ENCODE peak calls at places on chromosomes 4 and X, in nine cellular contexts. U, W, D, I, Q, F, P, E and L are unnamed samples.

GRCh38 chr4:76498550-76498949 is 63.5 kb downstream of the SHROOM3 start:
- DNase-seq in E (no peak), P (no peak), U (no peak), D (peak), W (no peak), I (no peak), Q (no peak), F (no peak), L (no peak)

GRCh38 chr4:95193391-95194224 is 355.2 kb downstream of the UNC5C start:
- DNase-seq in U (no peak), D (no peak), E (no peak), Q (no peak), P (no peak), I (no peak), F (no peak), W (no peak), L (no peak)

GRCh38 chrX:38880460-38880859 is 79.2 kb downstream of the MID1IP1 start:
- DNase-seq in U (peak), W (no peak), P (no peak), E (peak), F (no peak), D (peak), I (no peak), Q (no peak), L (no peak)

GRCh38 chr4:41977709-41978108 is 3.8 kb upstream of the DCAF4L1 start:
- DNase-seq in P (no peak), Q (no peak), I (no peak), W (peak), E (no peak), D (no peak), F (no peak), U (no peak), L (no peak)

GRCh38 chr4:7518871-7519637 is 84.3 kb upstream of the PSAPL1 start:
- DNase-seq in Q (peak), P (no peak), D (peak), E (no peak), W (no peak), F (peak), U (no peak), I (no peak), L (no peak)

GRCh38 chrX:117327306-117327705 is 789.3 kb downstream of the KLHL13 start:
- DNase-seq in P (no peak), E (no peak), F (no peak), Q (no peak), I (no peak), W (no peak), U (no peak), D (no peak), L (no peak)

GRCh38 chrX:40244116-40244515 is 146.4 kb upstream of the BCOR start:
- DNase-seq in P (no peak), D (no peak), W (peak), I (no peak), E (no peak), U (no peak), Q (no peak), F (no peak), L (no peak)

GRCh38 chr4:186676531-186677158 is 47.0 kb downstream of the FAT1 start:
- DNase-seq in U (peak), P (no peak), F (no peak), Q (no peak), I (no peak), E (peak), W (peak), D (no peak), L (peak)

GRCh38 chr4:113943863-113944262 is 35.6 kb downstream of the ARSJ start:
- DNase-seq in I (no peak), Q (no peak), U (peak), P (no peak), E (no peak), W (peak), F (no peak), D (no peak), L (no peak)

GRCh38 chr4:77662396-77662795 is 56.8 kb downstream of the CXCL13 start:
- DNase-seq in W (no peak), Q (no peak), I (no peak), P (no peak), U (no peak), E (no peak), D (no peak), F (no peak), L (no peak)

GRCh38 chr4:140085062-140085622 is 68.8 kb downstream of the MAML3 start:
- DNase-seq in E (peak), P (no peak), I (no peak), F (no peak), Q (no peak), D (no peak), W (no peak), U (peak), L (no peak)

GRCh38 chrX:131728295-131729145 is 184.6 kb downstream of the OR13H1 start:
- DNase-seq in W (no peak), E (peak), D (peak), P (no peak), U (no peak), F (peak), Q (peak), I (peak), L (no peak)

GRCh38 chrX:140087865-140088264 is 122.5 kb upstream of the CXorf66 start:
- DNase-seq in U (no peak), E (no peak), P (no peak), I (no peak), Q (no peak), D (no peak), W (no peak), F (no peak), L (no peak)

GRCh38 chr4:128349921-128350320 is 62.3 kb upstream of the PGRMC2 start:
- DNase-seq in Q (no peak), D (no peak), U (peak), I (no peak), W (peak), E (peak), F (no peak), P (no peak), L (no peak)

GRCh38 chrX:10414872-10415703 is 205.3 kb downstream of the MID1 start:
- DNase-seq in D (no peak), I (no peak), Q (no peak), F (no peak), P (no peak), U (peak), W (peak), E (no peak), L (no peak)

GRCh38 chr4:7270121-7270520 is 77.8 kb downstream of the SORCS2 start:
- DNase-seq in D (no peak), I (no peak), F (no peak), U (no peak), Q (no peak), W (no peak), P (no peak), E (no peak), L (no peak)

GRCh38 chr4:166501941-166502382 is 628.9 kb downstream of the TLL1 start:
- DNase-seq in I (no peak), P (no peak), F (no peak), U (no peak), E (peak), D (peak), W (peak), Q (no peak), L (peak)

DNA sequence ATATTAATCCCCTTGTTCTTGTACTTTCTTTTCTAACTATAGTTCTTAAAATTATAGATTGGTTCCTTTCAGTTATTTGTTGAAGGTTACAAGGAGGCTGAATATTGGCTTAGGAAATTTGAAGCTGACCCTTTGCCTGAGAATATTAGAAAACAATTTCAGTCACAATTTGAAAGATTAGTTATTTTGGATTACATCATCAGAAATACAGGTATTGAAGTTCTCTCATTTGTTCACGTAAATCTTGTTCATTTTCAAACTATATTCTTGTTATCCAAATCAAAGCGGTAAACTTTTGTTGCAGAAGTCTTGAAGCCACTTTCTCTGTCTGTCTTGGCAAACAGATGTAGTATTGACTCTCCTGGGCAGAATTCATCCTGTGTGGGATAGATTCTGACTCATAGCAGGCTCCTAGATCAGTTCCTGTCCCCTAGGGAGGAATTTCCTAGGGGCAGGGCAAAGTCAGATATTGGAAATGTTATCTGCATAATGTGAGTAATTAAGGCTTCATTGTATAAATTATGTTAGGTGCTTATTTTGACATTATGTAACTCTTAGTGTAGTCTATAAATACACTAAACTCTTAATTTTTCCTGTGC is 25.2 kb downstream of the PI4K2B start:
- DNase-seq in E (no peak), U (peak), D (no peak), I (no peak), W (peak), Q (no peak), F (no peak), P (no peak), L (peak)
- H3K27ac ChIP-seq in E (no peak), U (no peak), D (no peak), I (no peak), W (no peak), Q (no peak), F (no peak), P (no peak), L (no peak)

GRCh38 chrX:99795495-99795894 is 614.6 kb downstream of the PCDH19 start:
- DNase-seq in U (no peak), F (no peak), I (no peak), Q (no peak), E (peak), D (no peak), W (no peak), P (no peak), L (no peak)
- TF ChIP-seq CTCF in U (peak), F (no peak), I (no peak), Q (no peak), E (no peak), D (no peak), W (no peak), P (no peak), L (no peak)

DNA sequence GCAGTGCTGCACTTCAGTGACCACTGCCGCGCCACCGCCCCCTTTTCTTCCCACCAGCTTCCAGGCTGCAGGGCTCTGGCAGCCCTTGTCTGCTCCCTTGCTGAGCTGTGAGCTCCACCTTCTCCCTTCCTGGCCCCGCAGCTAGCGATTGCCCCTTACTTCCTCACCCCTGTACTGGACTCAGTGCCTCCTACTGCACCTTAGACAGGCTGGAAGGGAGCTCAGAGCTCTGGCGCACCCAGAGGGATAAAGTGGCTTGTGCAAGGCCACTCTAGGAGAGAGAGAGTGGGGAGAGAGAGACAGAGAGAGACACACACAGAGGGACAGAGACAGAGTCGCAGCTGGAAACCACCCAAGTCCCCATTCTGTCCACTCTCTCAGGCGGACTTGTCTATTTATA is 6.0 kb downstream of the RASL11B start:
- DNase-seq in Q (no peak), E (no peak), F (peak), W (no peak), I (no peak), D (no peak), P (no peak), U (no peak), L (no peak)
- H3K27ac ChIP-seq in Q (no peak), E (no peak), F (no peak), W (peak), I (no peak), D (no peak), P (no peak), U (no peak), L (no peak)

GRCh38 chrX:87392369-87392768 is 125.2 kb upstream of the KLHL4 start:
- DNase-seq in U (no peak), W (no peak), I (no peak), D (no peak), P (no peak), E (no peak), Q (no peak), F (no peak), L (no peak)
- TF ChIP-seq CTCF in U (no peak), W (no peak), I (no peak), D (no peak), P (no peak), E (no peak), Q (no peak), F (no peak), L (no peak)

DNA sequence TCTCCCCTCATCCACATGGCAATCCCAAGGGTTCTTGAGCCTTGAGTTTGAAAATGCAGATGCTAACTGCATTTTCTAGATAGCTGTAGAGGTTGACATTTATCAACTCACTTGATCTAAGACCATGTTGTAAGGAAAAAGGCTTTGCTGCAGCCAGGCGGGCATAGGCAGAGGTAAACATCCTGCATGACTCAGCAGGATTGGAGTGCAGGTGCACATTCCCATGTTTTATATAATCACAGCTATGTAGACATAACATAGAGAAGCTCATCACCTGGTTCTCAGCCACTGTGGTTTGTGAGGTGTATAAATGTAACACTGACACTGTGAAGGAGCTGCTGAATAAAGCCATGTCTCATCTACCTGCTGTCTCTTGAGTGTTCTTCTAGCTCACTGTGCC is 62.3 kb upstream of the PDE5A start:
- DNase-seq in W (no peak), D (no peak), U (peak), E (peak), I (no peak), F (no peak), P (no peak), Q (no peak), L (no peak)
- H3K27ac ChIP-seq in W (no peak), D (no peak), U (no peak), E (no peak), I (no peak), F (no peak), P (no peak), Q (no peak), L (no peak)